ENCODE peak calls at places on chromosomes 16 and 17, in eight cellular contexts. B is natural killer cell, H is mucosa of descending colon, A is NCI-H524, N is iPS-NIHi11, K is KG1, R is mucosa of gallbladder, Q is progenitor cell of endocrine pancreas. Z is an unnamed sample.
A peak's percentile ranks its signal among the peaks of the same experiment; 100 is the strongest.

GRCh38 chr17:75288359-75288758 is 874 bp downstream of the SLC25A19 start:
- DNase-seq in B (no peak), H (no peak), A (no peak), N (no peak), K (no peak), R (no peak), Q (no peak), Z (no peak)

GRCh38 chr17:16915752-16916556 is 56.0 kb downstream of the TNFRSF13B start:
- DNase-seq in B (no peak), H (peak; percentile 80), A (peak; percentile 68), N (peak; percentile 86), K (no peak), R (peak; percentile 23), Q (peak; percentile 31), Z (no peak)

GRCh38 chr16:50265260-50265659 is 1.1 kb upstream of the ADCY7 start:
- DNase-seq in B (no peak), H (peak; percentile 52), A (peak; percentile 83), N (no peak), K (no peak), R (no peak), Q (no peak), Z (no peak)

GRCh38 chr17:51015145-51015558 is 105.5 kb downstream of the SPAG9 start:
- DNase-seq in B (no peak), H (no peak), A (peak; percentile 75), N (no peak), K (no peak), R (no peak), Q (no peak), Z (peak; percentile 63)

GRCh38 chr16:27222499-27223225 is 19.3 kb downstream of the KDM8 start:
- DNase-seq in B (no peak), H (peak; percentile 44), A (peak; percentile 91), N (no peak), K (no peak), R (peak; percentile 46), Q (no peak), Z (peak; percentile 30)

GRCh38 chr17:73283841-73284282 is 22.2 kb upstream of the CPSF4L start:
- DNase-seq in B (no peak), H (no peak), A (peak; percentile 31), N (peak; percentile 91), K (no peak), R (no peak), Q (no peak), Z (no peak)

GRCh38 chr16:11596572-11597226 is 10.0 kb upstream of the LITAF start:
- DNase-seq in B (no peak), H (no peak), A (no peak), N (no peak), K (no peak), R (no peak), Q (no peak), Z (no peak)

GRCh38 chr16:29198231-29198630 is 208.3 kb downstream of the NPIPB11 start:
- DNase-seq in B (no peak), H (no peak), A (no peak), N (no peak), K (no peak), R (no peak), Q (no peak), Z (no peak)

GRCh38 chr17:80424261-80424660 is 9.3 kb downstream of the ENDOV start:
- DNase-seq in B (no peak), H (no peak), A (no peak), N (no peak), K (no peak), R (no peak), Q (no peak), Z (no peak)

GRCh38 chr17:81037026-81037782 is 2.3 kb downstream of the BAIAP2 start:
- DNase-seq in B (no peak), H (no peak), A (peak; percentile 63), N (no peak), K (no peak), R (peak; percentile 80), Q (no peak), Z (no peak)

GRCh38 chr17:49998836-49999511 is 4.0 kb upstream of the DLX3 start:
- DNase-seq in B (no peak), H (no peak), A (no peak), N (no peak), K (no peak), R (no peak), Q (no peak), Z (no peak)

GRCh38 chr16:83653785-83654184 is 154.0 kb upstream of the HSBP1 start:
- DNase-seq in B (no peak), H (no peak), A (no peak), N (no peak), K (no peak), R (no peak), Q (no peak), Z (no peak)

GRCh38 chr17:59829217-59830006 is 63.3 kb downstream of the TUBD1 start:
- DNase-seq in B (no peak), H (no peak), A (peak; percentile 97), N (no peak), K (peak; percentile 42), R (peak; percentile 64), Q (no peak), Z (peak; percentile 39)

GRCh38 chr17:73643012-73643845 is 1.0 kb downstream of the SDK2 start:
- DNase-seq in B (peak; percentile 19), H (peak; percentile 69), A (peak; percentile 76), N (peak; percentile 60), K (no peak), R (no peak), Q (peak; percentile 37), Z (no peak)

GRCh38 chr17:74525781-74526288 is 5.4 kb downstream of the CD300LB start:
- DNase-seq in B (no peak), H (no peak), A (no peak), N (no peak), K (no peak), R (no peak), Q (no peak), Z (no peak)

GRCh38 chr17:61556224-61557188 is 34.5 kb downstream of the NACA2 start:
- DNase-seq in B (no peak), H (no peak), A (no peak), N (no peak), K (no peak), R (no peak), Q (no peak), Z (no peak)

GRCh38 chr16:70496513-70496912 is 26.8 kb downstream of the COG4 start:
- DNase-seq in B (no peak), H (no peak), A (no peak), N (no peak), K (no peak), R (no peak), Q (no peak), Z (no peak)

GRCh38 chr16:30395992-30396560 is 856 bp downstream of the ZNF48 start:
- DNase-seq in B (no peak), H (no peak), A (no peak), N (no peak), K (no peak), R (no peak), Q (no peak), Z (no peak)

GRCh38 chr17:57914274-57915147 is 40.7 kb downstream of the CUEDC1 start:
- DNase-seq in B (no peak), H (no peak), A (peak; percentile 88), N (no peak), K (no peak), R (no peak), Q (no peak), Z (peak; percentile 50)

GRCh38 chr17:45430006-45430737 is 2.5 kb downstream of the ARHGAP27 start:
- DNase-seq in B (no peak), H (peak; percentile 62), A (no peak), N (peak; percentile 20), K (no peak), R (no peak), Q (no peak), Z (no peak)

GRCh38 chr17:83153681-83154310 is 74.4 kb downstream of the METRNL start:
- DNase-seq in B (no peak), H (no peak), A (no peak), N (no peak), K (no peak), R (peak; percentile 8), Q (no peak), Z (no peak)

GRCh38 chr16:22685162-22685830 is 128.7 kb upstream of the HS3ST2 start:
- DNase-seq in B (no peak), H (no peak), A (no peak), N (no peak), K (no peak), R (peak; percentile 54), Q (no peak), Z (no peak)

GRCh38 chr17:48113201-48113676 is 5.7 kb downstream of the SNX11 start:
- DNase-seq in B (no peak), H (no peak), A (no peak), N (no peak), K (no peak), R (peak; percentile 12), Q (no peak), Z (no peak)

GRCh38 chr16:72542103-72542502 is 370.1 kb upstream of the PMFBP1 start:
- DNase-seq in B (no peak), H (no peak), A (no peak), N (no peak), K (no peak), R (no peak), Q (no peak), Z (no peak)

GRCh38 chr16:68762996-68763756 is 26.1 kb downstream of the CDH1 start:
- DNase-seq in B (no peak), H (no peak), A (no peak), N (peak; percentile 78), K (no peak), R (no peak), Q (no peak), Z (no peak)

GRCh38 chr16:11097094-11097781 is 152.9 kb downstream of the CLEC16A start:
- DNase-seq in B (no peak), H (no peak), A (no peak), N (no peak), K (no peak), R (no peak), Q (no peak), Z (no peak)

GRCh38 chr17:68457168-68457538 is at the start of gene WIPI1:
- DNase-seq in B (no peak), H (peak; percentile 82), A (peak; percentile 73), N (no peak), K (no peak), R (peak; percentile 53), Q (no peak), Z (no peak)

GRCh38 chr16:49405123-49405522 is 31.5 kb downstream of the C16orf78 start:
- DNase-seq in B (no peak), H (no peak), A (no peak), N (no peak), K (no peak), R (no peak), Q (no peak), Z (no peak)

GRCh38 chr16:85225291-85225690 is 113.0 kb upstream of the CIBAR2 start:
- DNase-seq in B (no peak), H (no peak), A (no peak), N (no peak), K (no peak), R (no peak), Q (no peak), Z (no peak)

GRCh38 chr17:82865996-82866395 is 26.2 kb upstream of the ZNF750 start:
- DNase-seq in B (no peak), H (peak; percentile 18), A (no peak), N (no peak), K (no peak), R (no peak), Q (no peak), Z (no peak)

GRCh38 chr17:21058098-21058893 is 15.5 kb upstream of the USP22 start:
- DNase-seq in B (no peak), H (no peak), A (no peak), N (no peak), K (no peak), R (no peak), Q (no peak), Z (no peak)

GRCh38 chr16:54177052-54177856 is 109.3 kb downstream of the IRX3 start:
- DNase-seq in B (no peak), H (no peak), A (no peak), N (no peak), K (no peak), R (no peak), Q (no peak), Z (no peak)

GRCh38 chr16:52450906-52451305 is 96.0 kb downstream of the TOX3 start:
- DNase-seq in B (no peak), H (no peak), A (no peak), N (no peak), K (no peak), R (no peak), Q (no peak), Z (no peak)

GRCh38 chr17:77393274-77393600 is 252.5 kb downstream of the SEC14L1 start:
- DNase-seq in B (no peak), H (no peak), A (no peak), N (no peak), K (no peak), R (no peak), Q (no peak), Z (no peak)